ENCODE peak calls at places on chromosome 3, in four cellular contexts. G is HCT116, E is GM23338, Y is PC-3. D is an unnamed sample.

GRCh38 chr3:50068134-50068533 is 20.6 kb upstream of the RBM5 start:
- DNase-seq in G (no peak), E (no peak), Y (no peak), D (no peak)

GRCh38 chr3:158109804-158110657 is at the start of gene RSRC1:
- DNase-seq in G (peak), E (peak), Y (peak), D (peak)

GRCh38 chr3:15667484-15667883 is 65.9 kb downstream of the BTD start:
- DNase-seq in G (no peak), E (no peak), Y (no peak), D (no peak)

GRCh38 chr3:124886168-124887051 is 755 bp downstream of the ITGB5 start:
- DNase-seq in G (no peak), E (peak), Y (peak), D (peak)

GRCh38 chr3:195881276-195881988 is 26.9 kb downstream of the TNK2 start:
- DNase-seq in G (no peak), E (no peak), Y (no peak), D (no peak)

GRCh38 chr3:54294214-54294613 is 171.9 kb downstream of the CACNA2D3 start:
- DNase-seq in G (no peak), E (peak), Y (no peak), D (no peak)

GRCh38 chr3:12246758-12247157 is 42.1 kb upstream of the PPARG start:
- DNase-seq in G (no peak), E (no peak), Y (no peak), D (no peak)

GRCh38 chr3:59563966-59564365 is 514.1 kb upstream of the CFAP20DC start:
- DNase-seq in G (no peak), E (no peak), Y (no peak), D (no peak)

GRCh38 chr3:107543666-107544065 is 20.9 kb downstream of the BBX start:
- DNase-seq in G (no peak), E (peak), Y (peak), D (no peak)

GRCh38 chr3:6857510-6857909 is 3.4 kb upstream of the GRM7 start:
- DNase-seq in G (no peak), E (no peak), Y (no peak), D (no peak)

GRCh38 chr3:73508330-73508954 is 116.3 kb downstream of the PDZRN3 start:
- DNase-seq in G (peak), E (peak), Y (peak), D (peak)

GRCh38 chr3:156483426-156483825 is 71.5 kb downstream of the SSR3 start:
- DNase-seq in G (peak), E (no peak), Y (peak), D (peak)

GRCh38 chr3:172478116-172478515 is 29.9 kb upstream of the GHSR start:
- DNase-seq in G (no peak), E (no peak), Y (no peak), D (no peak)

GRCh38 chr3:11464356-11464755 is 179.4 kb downstream of the VGLL4 start:
- DNase-seq in G (no peak), E (no peak), Y (no peak), D (no peak)

GRCh38 chr3:197333901-197334639 is 35.7 kb upstream of the DLG1 start:
- DNase-seq in G (no peak), E (no peak), Y (no peak), D (peak)

GRCh38 chr3:142489572-142490323 is 41.9 kb upstream of the XRN1 start:
- DNase-seq in G (no peak), E (no peak), Y (peak), D (no peak)

GRCh38 chr3:49719214-49719884 is at the start of gene AMIGO3:
- DNase-seq in G (peak), E (peak), Y (peak), D (peak)

GRCh38 chr3:71132995-71133730 is 450.4 kb downstream of the FOXP1 start:
- DNase-seq in G (no peak), E (no peak), Y (no peak), D (no peak)

GRCh38 chr3:104388624-104389023 is 978.1 kb upstream of the ALCAM start:
- DNase-seq in G (no peak), E (no peak), Y (peak), D (peak)

GRCh38 chr3:36763850-36764703 is at the start of gene DCLK3:
- DNase-seq in G (no peak), E (peak), Y (no peak), D (peak)

GRCh38 chr3:50303038-50303815 is at the start of gene HYAL1:
- DNase-seq in G (peak), E (peak), Y (no peak), D (peak)

GRCh38 chr3:149473314-149473990 is 1.0 kb upstream of the TM4SF4 start:
- DNase-seq in G (peak), E (peak), Y (peak), D (peak)

GRCh38 chr3:10845839-10846656 is 30.0 kb downstream of the SLC6A11 start:
- DNase-seq in G (no peak), E (no peak), Y (no peak), D (no peak)

GRCh38 chr3:181633556-181633955 is 78.2 kb upstream of the SOX2 start:
- DNase-seq in G (no peak), E (no peak), Y (no peak), D (no peak)

GRCh38 chr3:125593991-125594574 is 1.2 kb downstream of the OSBPL11 start:
- DNase-seq in G (no peak), E (no peak), Y (peak), D (no peak)

GRCh38 chr3:125157183-125157582 is 55.4 kb downstream of the SLC12A8 start:
- DNase-seq in G (no peak), E (no peak), Y (no peak), D (no peak)

GRCh38 chr3:112555535-112556170 is 6.1 kb downstream of the ATG3 start:
- DNase-seq in G (no peak), E (no peak), Y (peak), D (no peak)

GRCh38 chr3:157477441-157477840 is 25.8 kb downstream of the VEPH1 start:
- DNase-seq in G (no peak), E (no peak), Y (no peak), D (no peak)

GRCh38 chr3:65126527-65127440 is 439.0 kb upstream of the ADAMTS9 start:
- DNase-seq in G (no peak), E (no peak), Y (no peak), D (peak)

GRCh38 chr3:13207578-13207922 is 134.3 kb upstream of the IQSEC1 start:
- DNase-seq in G (no peak), E (no peak), Y (no peak), D (no peak)

GRCh38 chr3:14128724-14129123 is 3.9 kb downstream of the TMEM43 start:
- DNase-seq in G (no peak), E (no peak), Y (no peak), D (no peak)

GRCh38 chr3:117696871-117697270 is 987.3 kb downstream of the TUSC7 start:
- DNase-seq in G (no peak), E (no peak), Y (no peak), D (no peak)

GRCh38 chr3:83438177-83438576 is 1520.6 kb upstream of the CADM2 start:
- DNase-seq in G (no peak), E (no peak), Y (peak), D (no peak)

GRCh38 chr3:166688665-166689064 is 691.4 kb downstream of the ZBBX start:
- DNase-seq in G (no peak), E (no peak), Y (peak), D (no peak)

GRCh38 chr3:142609136-142609535 is 12.9 kb downstream of the PLS1 start:
- DNase-seq in G (no peak), E (no peak), Y (peak), D (no peak)

GRCh38 chr3:124558898-124559649 is 171.2 kb upstream of the UMPS start:
- DNase-seq in G (peak), E (no peak), Y (peak), D (peak)

GRCh38 chr3:43379343-43379742 is 93.0 kb downstream of the SNRK start:
- DNase-seq in G (no peak), E (no peak), Y (no peak), D (no peak)

GRCh38 chr3:143875566-143875965 is 27.3 kb upstream of the SLC9A9 start:
- DNase-seq in G (no peak), E (no peak), Y (no peak), D (no peak)

GRCh38 chr3:79564192-79564591 is 203.6 kb downstream of the ROBO1 start:
- DNase-seq in G (no peak), E (no peak), Y (no peak), D (no peak)
- TF ChIP-seq CTCF in G (no peak), E (no peak), Y (no peak), D (no peak)

DNA sequence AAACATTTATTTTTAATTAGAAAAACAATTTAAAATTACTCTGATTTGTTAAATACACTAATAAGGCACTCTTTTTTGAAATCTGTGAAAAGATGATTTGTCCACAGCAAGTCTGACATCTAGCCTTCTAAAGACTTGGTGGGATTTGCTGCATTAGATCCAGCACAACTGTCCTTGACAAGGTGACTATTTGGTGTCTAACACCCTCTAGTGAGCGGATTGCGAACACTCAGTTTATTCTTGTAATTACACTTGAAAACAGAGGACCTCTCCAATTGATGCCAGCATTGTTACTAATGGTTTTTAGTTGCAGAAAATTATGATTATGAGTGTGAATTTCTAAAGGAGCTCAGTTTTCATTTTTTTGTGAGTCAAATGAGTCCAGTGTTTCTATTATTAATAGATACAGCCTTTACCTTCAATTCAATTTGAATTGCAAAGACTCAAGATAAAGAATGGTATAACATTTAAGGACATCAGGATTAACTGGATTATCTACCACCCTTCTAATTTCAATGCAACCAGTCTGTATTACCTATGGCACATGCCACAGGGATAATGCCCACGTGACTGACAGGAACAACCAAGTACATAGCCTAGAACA is 29.7 kb upstream of the STRIT1 start:
- DNase-seq in G (peak), E (peak), Y (peak), D (peak)
- TF ChIP-seq EZH2phosphoT487 in G (no peak), E (no peak), Y (no peak), D (no peak)

GRCh38 chr3:147368151-147368550 is 38.2 kb downstream of the ZIC4 start:
- DNase-seq in G (no peak), E (no peak), Y (no peak), D (no peak)
- TF ChIP-seq EZH2 in G (no peak), E (no peak), Y (no peak), D (no peak)

GRCh38 chr3:97658670-97659285 is 105.8 kb upstream of the ARL6 start:
- DNase-seq in G (peak), E (peak), Y (peak), D (peak)
- TF ChIP-seq CTCF in G (peak), E (peak), Y (peak), D (peak)

DNA sequence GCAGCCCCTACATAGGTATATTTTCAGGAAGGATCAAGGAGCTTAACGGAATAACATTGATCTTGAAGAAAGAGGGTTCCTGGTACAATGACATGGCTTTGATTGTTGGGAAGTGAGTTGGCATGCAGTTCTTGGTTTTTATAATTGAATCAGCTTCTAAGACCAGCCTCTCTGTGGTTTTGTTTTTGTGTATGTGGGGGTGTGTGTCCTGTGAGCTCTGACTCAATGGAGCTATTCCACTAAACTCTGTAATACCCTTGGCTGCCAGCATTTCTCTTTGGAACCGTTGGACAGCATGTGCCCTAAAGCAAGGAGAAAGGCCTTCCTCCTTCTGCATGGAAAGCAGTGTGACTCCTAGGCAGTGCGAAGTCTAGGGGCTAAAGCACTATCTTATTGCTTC is 124.8 kb downstream of the EDEM1 start:
- DNase-seq in G (no peak), E (no peak), Y (peak), D (no peak)
- TF ChIP-seq EZH2phosphoT487 in G (no peak), E (no peak), Y (no peak), D (no peak)

GRCh38 chr3:18445421-18446066 is 20.4 kb upstream of the SATB1 start:
- DNase-seq in G (no peak), E (peak), Y (no peak), D (peak)
- TF ChIP-seq EZH2 in G (no peak), E (no peak), Y (no peak), D (no peak)

GRCh38 chr3:32216172-32216783 is 22.2 kb upstream of the CMTM8 start:
- DNase-seq in G (no peak), E (no peak), Y (no peak), D (peak)
- TF ChIP-seq CTCF in G (no peak), E (no peak), Y (no peak), D (no peak)

GRCh38 chr3:37946531-37946889 is 44.1 kb upstream of the VILL start:
- DNase-seq in G (no peak), E (no peak), Y (no peak), D (no peak)

GRCh38 chr3:37945803-37946530 is 44.6 kb upstream of the VILL start:
- DNase-seq in G (peak), E (no peak), Y (peak), D (peak)

GRCh38 chr3:37953226-37953625 is 37.4 kb upstream of the VILL start:
- DNase-seq in G (no peak), E (no peak), Y (no peak), D (no peak)

GRCh38 chr3:37952564-37952963 is 38.0 kb upstream of the VILL start:
- DNase-seq in G (no peak), E (no peak), Y (peak), D (no peak)

DNA sequence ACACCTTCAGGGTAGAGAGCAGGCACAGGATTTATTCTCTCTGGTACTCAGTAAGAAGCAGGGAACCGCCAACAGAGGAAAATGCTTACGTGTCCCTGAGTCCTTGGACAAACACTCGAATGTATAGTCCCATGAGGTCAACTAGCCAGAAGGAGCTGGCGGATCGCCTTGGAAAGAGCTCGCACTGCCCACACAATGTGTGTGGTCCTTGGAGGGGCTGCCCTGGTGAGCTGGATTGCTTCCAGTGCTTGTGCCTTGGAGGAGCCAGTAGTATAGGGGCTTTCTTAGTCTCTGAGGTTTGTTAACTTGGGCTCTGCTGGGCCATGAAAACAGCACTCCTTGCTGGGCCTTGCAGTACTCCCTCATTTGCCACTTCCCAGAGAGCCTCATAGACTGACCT is 40.7 kb upstream of the VILL start:
- DNase-seq in G (no peak), E (no peak), Y (no peak), D (no peak)
- TF ChIP-seq EZH2phosphoT487 in G (no peak), E (no peak), Y (no peak), D (no peak)

DNA sequence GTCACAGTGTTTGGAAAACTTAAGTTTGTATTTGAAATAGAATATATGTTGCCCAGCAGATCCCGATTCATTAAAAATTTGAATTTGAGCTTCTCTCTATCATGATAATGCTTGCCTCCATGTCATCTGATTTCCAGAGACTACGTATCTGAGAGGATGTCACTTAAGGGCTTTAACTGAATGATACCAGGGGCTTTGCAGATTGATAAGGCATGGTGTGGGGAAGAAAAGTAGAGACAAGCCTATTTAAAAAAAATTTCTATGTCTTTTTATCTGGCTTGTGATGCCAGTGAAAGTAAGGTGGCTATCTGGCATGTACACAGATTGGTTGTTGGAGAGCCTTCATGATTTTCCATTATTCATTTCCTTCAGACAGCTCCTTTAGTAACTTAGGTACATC is 72.7 kb downstream of the UBE2E2 start:
- DNase-seq in G (no peak), E (no peak), Y (no peak), D (no peak)
- TF ChIP-seq EZH2 in G (no peak), E (no peak), Y (no peak), D (no peak)